ENCODE peak calls at places on chromosomes 16 and 17, in nine cellular contexts. A, H, K, I, R, U, V, L and Y are unnamed samples.

GRCh38 chr16:64254443-64255367 is 867.2 kb downstream of the CDH11 start:
- DNase-seq in A (no peak), H (no peak), K (no peak), I (no peak), R (no peak), U (no peak), V (no peak), L (no peak), Y (no peak)

GRCh38 chr17:12959441-12959840 is 58.4 kb downstream of the ELAC2 start:
- DNase-seq in A (no peak), H (no peak), K (no peak), I (no peak), R (peak; percentile 45), U (no peak), V (no peak), L (no peak), Y (no peak)

GRCh38 chr16:86824751-86825310 is 246.5 kb downstream of the FOXL1 start:
- DNase-seq in A (no peak), H (peak; percentile 83), K (no peak), I (no peak), R (peak; percentile 11), U (no peak), V (no peak), L (no peak), Y (no peak)

GRCh38 chr17:45920083-45920482 is 25.7 kb downstream of the MAPT start:
- DNase-seq in A (no peak), H (no peak), K (no peak), I (no peak), R (no peak), U (no peak), V (no peak), L (no peak), Y (no peak)

GRCh38 chr17:50117202-50118040 is 12.5 kb downstream of the SAMD14 start:
- DNase-seq in A (peak; percentile 38), H (peak; percentile 30), K (peak; percentile 40), I (peak; percentile 50), R (peak; percentile 71), U (peak; percentile 88), V (peak; percentile 79), L (peak; percentile 24), Y (no peak)

GRCh38 chr17:55925440-55925839 is 174.6 kb downstream of the PCTP start:
- DNase-seq in A (no peak), H (no peak), K (no peak), I (no peak), R (no peak), U (no peak), V (no peak), L (no peak), Y (no peak)

GRCh38 chr16:4140652-4141051 is 24.4 kb upstream of the ADCY9 start:
- DNase-seq in A (no peak), H (no peak), K (no peak), I (no peak), R (peak; percentile 32), U (no peak), V (no peak), L (no peak), Y (no peak)

GRCh38 chr16:14289692-14290340 is 218.7 kb downstream of the MRTFB start:
- DNase-seq in A (peak; percentile 78), H (no peak), K (peak; percentile 49), I (no peak), R (peak; percentile 35), U (no peak), V (peak; percentile 64), L (no peak), Y (no peak)

GRCh38 chr17:39653662-39654331 is 11.4 kb upstream of the TCAP start:
- DNase-seq in A (peak; percentile 62), H (peak; percentile 46), K (peak; percentile 74), I (peak; percentile 50), R (peak; percentile 58), U (no peak), V (peak; percentile 86), L (peak; percentile 60), Y (peak; percentile 43)

GRCh38 chr16:59698341-59698979 is 964.3 kb upstream of the GOT2 start:
- DNase-seq in A (no peak), H (no peak), K (no peak), I (no peak), R (peak; percentile 10), U (no peak), V (no peak), L (no peak), Y (no peak)

GRCh38 chr16:57970971-57971370 is at the start of gene CNGB1:
- DNase-seq in A (no peak), H (no peak), K (no peak), I (no peak), R (no peak), U (peak; percentile 12), V (no peak), L (no peak), Y (no peak)

GRCh38 chr17:81471804-81472456 is 40.7 kb downstream of the ACTG1 start:
- DNase-seq in A (peak; percentile 37), H (no peak), K (no peak), I (no peak), R (peak; percentile 28), U (no peak), V (no peak), L (peak; percentile 58), Y (peak; percentile 75)

GRCh38 chr16:69564845-69565610 is 738 bp upstream of the NFAT5 start:
- DNase-seq in A (peak; percentile 18), H (no peak), K (no peak), I (no peak), R (peak; percentile 13), U (no peak), V (no peak), L (no peak), Y (no peak)

GRCh38 chr16:1496464-1496863 is 3.3 kb downstream of the TELO2 start:
- DNase-seq in A (no peak), H (no peak), K (no peak), I (no peak), R (no peak), U (no peak), V (no peak), L (no peak), Y (no peak)

GRCh38 chr16:59859606-59860402 is 1125.7 kb upstream of the GOT2 start:
- DNase-seq in A (no peak), H (no peak), K (no peak), I (no peak), R (no peak), U (no peak), V (no peak), L (no peak), Y (no peak)

GRCh38 chr16:48498761-48499600 is 111.0 kb downstream of the N4BP1 start:
- DNase-seq in A (no peak), H (peak; percentile 69), K (peak; percentile 26), I (no peak), R (peak; percentile 95), U (no peak), V (no peak), L (peak; percentile 44), Y (no peak)

GRCh38 chr16:66900721-66901441 is 17.8 kb downstream of the CDH16 start:
- DNase-seq in A (no peak), H (no peak), K (no peak), I (no peak), R (peak; percentile 48), U (no peak), V (no peak), L (peak; percentile 69), Y (no peak)

GRCh38 chr16:84925092-84925772 is 86.1 kb downstream of the ZDHHC7 start:
- DNase-seq in A (peak; percentile 70), H (peak; percentile 41), K (peak; percentile 16), I (peak; percentile 13), R (peak; percentile 39), U (peak; percentile 94), V (peak; percentile 79), L (peak; percentile 48), Y (peak; percentile 10)

GRCh38 chr17:48639982-48640857 is 14.1 kb upstream of the HOXB9 start:
- DNase-seq in A (no peak), H (no peak), K (no peak), I (no peak), R (no peak), U (no peak), V (peak; percentile 13), L (no peak), Y (no peak)

GRCh38 chr17:74350486-74350885 is 11.2 kb downstream of the BTBD17 start:
- DNase-seq in A (no peak), H (no peak), K (no peak), I (no peak), R (no peak), U (no peak), V (no peak), L (no peak), Y (no peak)

GRCh38 chr16:54054237-54054780 is 232.3 kb downstream of the IRX3 start:
- DNase-seq in A (no peak), H (no peak), K (no peak), I (peak; percentile 34), R (no peak), U (no peak), V (no peak), L (no peak), Y (no peak)

GRCh38 chr17:47603830-47604229 is 45.9 kb upstream of the KPNB1 start:
- DNase-seq in A (no peak), H (no peak), K (no peak), I (no peak), R (no peak), U (no peak), V (no peak), L (no peak), Y (no peak)

GRCh38 chr16:62954144-62955032 is 918.1 kb upstream of the CDH8 start:
- DNase-seq in A (no peak), H (no peak), K (no peak), I (no peak), R (no peak), U (no peak), V (no peak), L (no peak), Y (no peak)

GRCh38 chr17:1644493-1645206 is 882 bp downstream of the SCARF1 start:
- DNase-seq in A (no peak), H (no peak), K (no peak), I (no peak), R (peak; percentile 25), U (peak; percentile 74), V (no peak), L (no peak), Y (no peak)

GRCh38 chr17:19299214-19299747 is 62.1 kb downstream of the EPN2 start:
- DNase-seq in A (no peak), H (no peak), K (no peak), I (no peak), R (no peak), U (no peak), V (no peak), L (no peak), Y (no peak)

GRCh38 chr17:15361592-15361991 is 20.2 kb upstream of the TEKT3 start:
- DNase-seq in A (no peak), H (no peak), K (no peak), I (no peak), R (no peak), U (no peak), V (no peak), L (no peak), Y (no peak)

GRCh38 chr16:29857133-29857760 is 5.8 kb downstream of the CDIPT start:
- DNase-seq in A (no peak), H (no peak), K (no peak), I (no peak), R (peak; percentile 72), U (no peak), V (no peak), L (no peak), Y (no peak)

GRCh38 chr17:77420804-77421634 is 280.2 kb downstream of the SEC14L1 start:
- DNase-seq in A (peak; percentile 77), H (no peak), K (no peak), I (peak; percentile 92), R (peak; percentile 83), U (no peak), V (no peak), L (peak; percentile 48), Y (no peak)

GRCh38 chr17:69222707-69223106 is 5.9 kb downstream of the ABCA10 start:
- DNase-seq in A (peak; percentile 16), H (no peak), K (no peak), I (no peak), R (no peak), U (no peak), V (no peak), L (no peak), Y (no peak)

GRCh38 chr17:74282587-74283370 is 8.7 kb downstream of the DNAI2 start:
- DNase-seq in A (no peak), H (no peak), K (peak; percentile 15), I (no peak), R (no peak), U (peak; percentile 10), V (no peak), L (no peak), Y (no peak)

GRCh38 chr17:17750881-17751280 is 69.6 kb downstream of the RAI1 start:
- DNase-seq in A (peak; percentile 87), H (no peak), K (peak; percentile 11), I (no peak), R (no peak), U (no peak), V (no peak), L (no peak), Y (no peak)